ENCODE peak calls at places on chromosomes 1 and 21, in four cellular contexts. H, M, W and K are unnamed samples.
A peak's percentile ranks its signal among the peaks of the same experiment; 100 is the strongest.

GRCh38 chr1:119771016-119771415 is 2.3 kb upstream of the HMGCS2 start:
- DNase-seq in H (no peak), M (peak; percentile 10), W (peak; percentile 32), K (peak; percentile 29)

GRCh38 chr1:166489670-166490436 is 323.1 kb upstream of the FAM78B start:
- DNase-seq in H (no peak), M (peak; percentile 92), W (no peak), K (no peak)

GRCh38 chr1:30753660-30754123 is 3.9 kb downstream of the LAPTM5 start:
- DNase-seq in H (no peak), M (no peak), W (no peak), K (no peak)

GRCh38 chr1:235093013-235093618 is 35.5 kb downstream of the TOMM20 start:
- DNase-seq in H (peak; percentile 75), M (peak; percentile 74), W (peak; percentile 68), K (peak; percentile 51)

GRCh38 chr1:23787701-23788100 is 3.2 kb upstream of the LYPLA2 start:
- DNase-seq in H (no peak), M (no peak), W (no peak), K (no peak)

GRCh38 chr1:204323887-204324286 is 35.8 kb downstream of the PLEKHA6 start:
- DNase-seq in H (no peak), M (no peak), W (no peak), K (no peak)

GRCh38 chr1:37325010-37325409 is 149.4 kb upstream of the ZC3H12A start:
- DNase-seq in H (no peak), M (no peak), W (no peak), K (no peak)

GRCh38 chr1:54376085-54377039 is 29.8 kb downstream of the SSBP3 start:
- DNase-seq in H (no peak), M (peak; percentile 83), W (no peak), K (no peak)

GRCh38 chr1:45622891-45623394 is 911 bp downstream of the CCDC17 start:
- DNase-seq in H (peak; percentile 58), M (no peak), W (peak; percentile 45), K (peak; percentile 39)

GRCh38 chr1:150009604-150010387 is 730 bp downstream of the OTUD7B start:
- DNase-seq in H (no peak), M (peak; percentile 73), W (no peak), K (peak; percentile 38)

GRCh38 chr1:18149113-18149641 is 41.6 kb downstream of the IGSF21 start:
- DNase-seq in H (no peak), M (no peak), W (no peak), K (peak; percentile 86)

GRCh38 chr1:20385630-20386029 is 95.0 kb downstream of the VWA5B1 start:
- DNase-seq in H (no peak), M (no peak), W (peak; percentile 38), K (no peak)

GRCh38 chr1:152759453-152760173 is 1.8 kb downstream of the KPRP start:
- DNase-seq in H (no peak), M (no peak), W (no peak), K (no peak)

GRCh38 chr1:23177438-23178380 is 9.1 kb upstream of the LUZP1 start:
- DNase-seq in H (peak; percentile 85), M (peak; percentile 73), W (peak; percentile 82), K (peak; percentile 95)

GRCh38 chr1:9904571-9904970 is 5.5 kb downstream of the CTNNBIP1 start:
- DNase-seq in H (no peak), M (no peak), W (no peak), K (no peak)

GRCh38 chr1:56574794-56575193 is 4.6 kb downstream of the PLPP3 start:
- DNase-seq in H (no peak), M (no peak), W (no peak), K (no peak)

GRCh38 chr1:45221716-45222115 is 15.3 kb upstream of the ZSWIM5 start:
- DNase-seq in H (no peak), M (no peak), W (no peak), K (no peak)

GRCh38 chr1:155136728-155137127 is 1.1 kb downstream of the SLC50A1 start:
- DNase-seq in H (peak; percentile 52), M (no peak), W (no peak), K (no peak)

GRCh38 chr21:43917515-43918384 is 52.7 kb downstream of the AGPAT3 start:
- DNase-seq in H (no peak), M (peak; percentile 68), W (no peak), K (no peak)

GRCh38 chr1:226046240-226046639 is 16.3 kb upstream of the H3-3A start:
- DNase-seq in H (no peak), M (no peak), W (no peak), K (no peak)

GRCh38 chr1:59043796-59044195 is 253.1 kb upstream of the FGGY start:
- DNase-seq in H (no peak), M (peak; percentile 83), W (no peak), K (no peak)

GRCh38 chr1:50425376-50426107 is 2.3 kb upstream of the DMRTA2 start:
- DNase-seq in H (peak; percentile 60), M (no peak), W (peak; percentile 45), K (peak; percentile 68)

GRCh38 chr1:246338098-246338497 is 169.0 kb downstream of the SMYD3 start:
- DNase-seq in H (no peak), M (peak; percentile 25), W (no peak), K (no peak)

GRCh38 chr1:193916452-193916851 is 730.0 kb upstream of the B3GALT2 start:
- DNase-seq in H (no peak), M (no peak), W (no peak), K (no peak)

GRCh38 chr1:161039154-161039545 is 386 bp upstream of the TSTD1 start:
- DNase-seq in H (no peak), M (no peak), W (no peak), K (no peak)

GRCh38 chr1:18922319-18922726 is 20.0 kb upstream of the ALDH4A1 start:
- DNase-seq in H (no peak), M (no peak), W (no peak), K (no peak)

GRCh38 chr1:41700986-41701535 is 216.6 kb upstream of the EDN2 start:
- DNase-seq in H (no peak), M (no peak), W (no peak), K (no peak)

GRCh38 chr1:32963746-32964460 is 706 bp downstream of the RNF19B start:
- DNase-seq in H (peak; percentile 78), M (peak; percentile 72), W (peak; percentile 75), K (peak; percentile 84)

GRCh38 chr1:114345930-114346479 is 165.0 kb downstream of the TRIM33 start:
- DNase-seq in H (peak; percentile 83), M (no peak), W (peak; percentile 61), K (peak; percentile 64)

GRCh38 chr1:37945743-37946702 is 830 bp downstream of the INPP5B start:
- DNase-seq in H (no peak), M (peak; percentile 91), W (no peak), K (peak; percentile 59)

GRCh38 chr1:153212201-153212600 is 5.2 kb upstream of the PRR9 start:
- DNase-seq in H (no peak), M (no peak), W (no peak), K (no peak)

GRCh38 chr1:147225193-147225730 is at the start of gene FMO5:
- DNase-seq in H (peak; percentile 65), M (peak; percentile 58), W (peak; percentile 67), K (peak; percentile 57)

GRCh38 chr1:1430114-1430982 is 5.1 kb upstream of the VWA1 start:
- DNase-seq in H (peak; percentile 78), M (no peak), W (peak; percentile 62), K (peak; percentile 69)

GRCh38 chr1:161381707-161382106 is 14.0 kb upstream of the CFAP126 start:
- DNase-seq in H (no peak), M (no peak), W (no peak), K (no peak)

GRCh38 chr1:31812158-31812829 is 3.5 kb downstream of the SPOCD1 start:
- DNase-seq in H (no peak), M (no peak), W (no peak), K (no peak)
- TF ChIP-seq TEAD4 in H (no peak), M (no peak), W (no peak), K (no peak)

DNA sequence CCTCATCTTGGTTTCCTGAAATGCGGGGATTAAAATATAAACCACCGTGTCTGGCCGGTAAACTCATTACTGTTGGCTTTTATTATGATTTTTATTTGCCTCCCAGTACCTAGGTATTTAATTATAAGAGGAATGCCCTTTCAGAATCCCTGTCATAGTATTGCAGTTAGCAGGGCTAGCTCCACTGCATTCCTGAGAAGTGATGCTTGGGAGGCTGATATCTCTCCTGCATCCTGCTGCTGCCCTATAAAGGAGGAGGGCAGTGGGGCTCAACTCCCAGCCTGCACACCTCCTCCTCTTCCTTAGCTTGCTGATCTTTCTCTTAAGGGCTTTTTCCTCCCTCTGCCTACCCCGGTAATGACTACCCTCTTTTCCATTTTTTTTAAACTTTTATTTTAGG is 19.9 kb upstream of the DISC1 start:
- DNase-seq in H (no peak), M (no peak), W (no peak), K (no peak)
- TF ChIP-seq TEAD4 in H (no peak), M (no peak), W (no peak), K (no peak)

GRCh38 chr1:34686531-34686930 is 68.3 kb upstream of the GJB5 start:
- DNase-seq in H (no peak), M (no peak), W (no peak), K (no peak)
- TF ChIP-seq TEAD4 in H (no peak), M (no peak), W (no peak), K (no peak)

GRCh38 chr1:3740038-3740437 is 12.2 kb upstream of the CCDC27 start:
- DNase-seq in H (no peak), M (no peak), W (no peak), K (no peak)

GRCh38 chr1:3740752-3741151 is 11.5 kb upstream of the CCDC27 start:
- DNase-seq in H (no peak), M (no peak), W (no peak), K (no peak)

GRCh38 chr1:3736131-3736561 is 16.1 kb upstream of the CCDC27 start:
- DNase-seq in H (no peak), M (no peak), W (no peak), K (no peak)

GRCh38 chr1:3736708-3737107 is 15.5 kb upstream of the CCDC27 start:
- DNase-seq in H (no peak), M (no peak), W (no peak), K (no peak)

DNA sequence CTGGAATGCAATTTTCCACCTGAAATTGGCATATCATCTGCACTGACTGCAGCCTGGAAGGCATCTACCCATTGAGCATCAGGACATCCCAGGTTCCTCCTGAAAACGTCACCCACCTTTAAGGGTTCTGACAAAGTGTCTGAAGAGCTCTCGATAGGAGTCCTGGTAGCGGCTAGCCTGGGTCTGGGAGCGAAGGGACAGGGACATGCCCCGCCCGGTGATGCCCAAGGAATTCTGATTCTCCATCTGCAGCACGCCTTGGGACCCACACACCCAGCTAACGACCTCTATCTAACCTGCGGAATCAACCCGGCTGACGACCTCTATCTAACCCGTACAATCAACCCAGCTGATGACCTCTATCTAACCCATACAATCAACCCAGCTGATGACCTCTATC is 13.3 kb upstream of the CCDC27 start:
- DNase-seq in H (no peak), M (no peak), W (no peak), K (no peak)
- TF ChIP-seq TEAD4 in H (no peak), M (no peak), W (no peak), K (no peak)

DNA sequence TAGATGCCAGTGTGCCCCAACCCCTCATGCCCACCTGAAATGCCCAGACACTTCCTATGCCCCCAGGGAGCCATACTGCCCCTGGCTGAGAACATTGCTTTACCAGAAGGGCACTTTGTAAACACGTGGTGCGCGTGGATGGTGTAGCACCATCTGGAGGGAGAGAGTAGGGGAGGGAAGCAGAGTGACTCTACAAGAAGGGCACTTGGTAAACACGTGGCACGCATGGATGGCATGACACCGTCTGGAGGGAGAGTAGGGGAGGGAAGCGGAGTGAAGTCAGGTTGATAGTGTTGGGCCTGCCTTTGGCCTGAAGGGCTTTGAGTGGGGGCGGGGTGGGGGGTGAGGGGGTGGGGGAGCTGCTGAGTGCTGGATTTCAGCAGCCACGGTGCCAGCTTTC is 324.0 kb upstream of the VAMP3 start:
- DNase-seq in H (no peak), M (no peak), W (no peak), K (no peak)
- TF ChIP-seq TEAD4 in H (no peak), M (no peak), W (no peak), K (no peak)

GRCh38 chr1:35568975-35569395 is 4.1 kb upstream of the TFAP2E start:
- DNase-seq in H (peak; percentile 87), M (peak; percentile 79), W (peak; percentile 78), K (peak; percentile 88)
- TF ChIP-seq TEAD4 in H (peak; percentile 11), M (no peak), W (no peak), K (no peak)